ENCODE peak calls at places on chromosomes 1 and 21, in ten cellular contexts. H is AG09309, M is thoracic aorta, D is lung, X is neural progenitor cell, V is uterus, L is left ventricle myocardium inferior, I is AG04449, G is WERI-Rb-1, E is hepatocyte. P is an unnamed sample.

GRCh38 chr1:164631751-164632150 is 72.8 kb downstream of the PBX1 start:
- DNase-seq in M (no peak), E (no peak), G (no peak), I (no peak), D (no peak), L (no peak), H (no peak), X (no peak), V (no peak), P (no peak)

GRCh38 chr1:206005234-206005633 is 2.0 kb upstream of the RAB7B start:
- DNase-seq in V (no peak), M (no peak), D (no peak), X (no peak), H (no peak), L (no peak), E (no peak), I (no peak), G (peak; percentile 5), P (no peak)

GRCh38 chr1:41626146-41626545 is 141.7 kb upstream of the EDN2 start:
- DNase-seq in G (no peak), M (no peak), H (no peak), I (no peak), E (no peak), L (no peak), X (no peak), V (no peak), D (no peak), P (no peak)

GRCh38 chr1:29282924-29283803 is 46.8 kb downstream of the PTPRU start:
- DNase-seq in H (no peak), M (no peak), G (peak; percentile 84), V (peak; percentile 29), D (peak; percentile 52), X (peak; percentile 96), I (no peak), L (no peak), E (peak; percentile 72), P (no peak)

GRCh38 chr1:12604114-12604874 is 13.7 kb downstream of the DHRS3 start:
- DNase-seq in L (peak; percentile 42), E (peak; percentile 90), H (peak; percentile 97), M (no peak), D (peak; percentile 80), V (peak; percentile 60), G (peak; percentile 79), X (no peak), I (peak; percentile 90), P (peak; percentile 100)

GRCh38 chr1:70627910-70628309 is 216.8 kb downstream of the CTH start:
- DNase-seq in L (no peak), I (no peak), M (no peak), V (no peak), X (no peak), G (no peak), E (peak; percentile 13), H (no peak), D (peak; percentile 45), P (no peak)

GRCh38 chr1:183096889-183097288 is 73.7 kb downstream of the LAMC1 start:
- DNase-seq in H (no peak), E (no peak), X (no peak), L (no peak), M (no peak), I (no peak), D (no peak), V (peak; percentile 22), G (no peak), P (no peak)

GRCh38 chr1:203028784-203029553 is 2.7 kb downstream of the PPFIA4 start:
- DNase-seq in V (no peak), I (no peak), M (no peak), X (no peak), G (peak; percentile 97), L (no peak), D (no peak), H (no peak), E (no peak), P (no peak)

GRCh38 chr1:58883037-58883887 is 99.4 kb upstream of the JUN start:
- DNase-seq in X (no peak), G (no peak), I (peak; percentile 69), E (no peak), D (peak; percentile 80), H (peak; percentile 90), V (peak; percentile 59), M (peak; percentile 55), L (peak; percentile 61), P (peak; percentile 91)

GRCh38 chr1:45802343-45803298 is 791 bp upstream of the MAST2 start:
- DNase-seq in X (peak; percentile 38), D (peak; percentile 74), V (peak; percentile 81), M (peak; percentile 70), L (peak; percentile 68), I (peak; percentile 83), H (peak; percentile 89), E (peak; percentile 92), G (peak; percentile 85), P (peak; percentile 92)

GRCh38 chr1:29518183-29518835 is 282.0 kb downstream of the PTPRU start:
- DNase-seq in V (no peak), L (no peak), G (no peak), D (no peak), X (no peak), E (no peak), M (no peak), H (no peak), I (no peak), P (no peak)

GRCh38 chr1:43509740-43510375 is 20.8 kb upstream of the PTPRF start:
- DNase-seq in I (no peak), V (no peak), D (no peak), H (no peak), X (no peak), G (no peak), L (no peak), E (no peak), M (no peak), P (no peak)

GRCh38 chr21:39453571-39454179 is 1.9 kb downstream of the SH3BGR start:
- DNase-seq in M (no peak), D (no peak), X (no peak), H (no peak), L (no peak), E (no peak), I (no peak), V (no peak), G (no peak), P (no peak)
- H3K4me3 ChIP-seq in M (peak overlapping the region; percentile 69), D (no peak overlapping the region), X (no peak overlapping the region), H (no peak overlapping the region), L (peak overlapping the region; percentile 65), E (no peak overlapping the region), I (no peak overlapping the region), V (no peak overlapping the region), G (no peak overlapping the region), P (no peak overlapping the region)

GRCh38 chr1:83883979-83884378 is 115.0 kb downstream of the TTLL7 start:
- DNase-seq in I (no peak), L (no peak), H (no peak), E (no peak), M (no peak), G (no peak), D (no peak), V (no peak), X (no peak), P (no peak)

GRCh38 chr1:83887483-83887882 is 111.4 kb downstream of the TTLL7 start:
- DNase-seq in D (no peak), X (no peak), E (no peak), L (no peak), I (no peak), H (no peak), M (no peak), V (no peak), G (no peak), P (no peak)

GRCh38 chr1:83882906-83883305 is 116.0 kb downstream of the TTLL7 start:
- DNase-seq in H (no peak), I (no peak), V (no peak), E (peak; percentile 30), X (peak; percentile 16), M (no peak), D (no peak), L (no peak), G (peak; percentile 19), P (no peak)
- TF ChIP-seq CTCF in H (peak; percentile 36), I (no peak), V (no peak), E (peak; percentile 20), X (peak; percentile 28), M (no peak), D (no peak), L (peak; percentile 9), G (peak; percentile 15), P (no peak)

DNA sequence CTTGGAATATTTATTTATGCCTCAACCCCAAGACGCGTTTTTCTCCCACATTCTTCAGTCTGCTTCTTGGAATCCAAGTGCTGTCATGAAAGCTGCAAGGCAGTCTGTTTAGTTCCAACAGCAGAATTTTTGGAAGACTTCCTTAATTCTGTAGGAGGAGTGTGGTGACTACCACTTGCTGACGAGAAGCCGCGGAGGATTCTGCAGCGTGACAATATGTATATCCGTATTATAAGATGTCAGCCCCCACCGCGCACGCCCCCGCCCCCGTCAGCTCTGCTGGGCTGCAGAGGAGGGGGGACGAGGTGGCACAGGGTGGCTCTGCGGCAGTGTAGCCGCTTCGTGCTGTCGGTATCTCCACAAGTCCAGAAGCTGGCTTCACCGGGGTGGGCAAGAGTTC is 22.6 kb downstream of the SMYD2 start:
- DNase-seq in H (no peak), V (no peak), L (no peak), D (no peak), G (no peak), E (no peak), M (no peak), I (no peak), X (no peak), P (no peak)
- H3K4me3 ChIP-seq in H (no peak overlapping the region), V (no peak overlapping the region), L (peak overlapping the region; percentile 20), D (no peak overlapping the region), G (no peak overlapping the region), E (no peak overlapping the region), M (peak overlapping the region; percentile 54), I (no peak overlapping the region), X (no peak overlapping the region), P (peak overlapping the region; percentile 31)

GRCh38 chr1:25447547-25447946 is 16.9 kb downstream of the MACO1 start:
- DNase-seq in E (no peak), G (no peak), H (no peak), I (no peak), X (no peak), D (no peak), V (no peak), L (no peak), M (no peak), P (no peak)

GRCh38 chr1:25439287-25439686 is 8.6 kb downstream of the MACO1 start:
- DNase-seq in D (no peak), L (no peak), V (no peak), M (no peak), G (no peak), E (no peak), X (no peak), I (no peak), H (no peak), P (no peak)

GRCh38 chr1:25443030-25443699 is 12.5 kb downstream of the MACO1 start:
- DNase-seq in L (no peak), G (no peak), E (no peak), X (no peak), H (no peak), V (no peak), D (no peak), M (no peak), I (no peak), P (no peak)

GRCh38 chr1:25437672-25438071 is 7.0 kb downstream of the MACO1 start:
- DNase-seq in I (no peak), E (no peak), H (no peak), G (no peak), X (no peak), V (no peak), D (no peak), M (no peak), L (no peak), P (no peak)

DNA sequence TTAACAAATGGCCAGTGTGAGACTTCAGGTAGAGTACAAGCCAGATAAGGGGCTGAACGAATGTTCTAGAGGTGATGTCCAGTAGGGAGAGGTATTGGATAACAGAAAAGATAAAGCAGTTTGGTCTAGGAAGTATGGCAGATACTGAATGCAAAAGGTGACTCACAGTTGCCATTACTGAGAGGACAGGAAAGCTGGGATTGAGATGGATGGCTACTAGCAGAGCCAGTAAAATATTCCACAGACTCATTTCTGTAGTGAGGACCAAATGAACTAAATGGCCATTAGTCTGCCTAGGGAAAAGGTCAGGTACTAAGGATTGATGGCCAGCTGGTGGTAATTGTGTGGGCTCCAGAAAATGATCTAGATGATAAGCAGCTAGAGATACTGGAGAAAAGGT is 11.5 kb downstream of the MACO1 start:
- DNase-seq in G (no peak), X (no peak), I (no peak), L (no peak), V (no peak), E (peak; percentile 48), D (no peak), H (no peak), M (no peak), P (no peak)
- TF ChIP-seq CTCF in G (no peak), X (no peak), I (no peak), L (no peak), V (no peak), E (peak; percentile 15), D (no peak), H (no peak), M (no peak), P (no peak)

P was measured in retinal pigment epithelial cell.